ENCODE peak calls at places on chromosomes 3 and 15, in six cellular contexts. One of them, this sample, is unnamed.

GRCh38 chr15:52441846-52442245 is 86.8 kb downstream of the MYO5A start:
- DNase-seq in ovary: no peak
- DNase-seq in stimulated activated CD8-positive, alpha-beta memory T cell treated with anti-CD3 and anti-CD28 coated beads, Interleukin-2, amount 100 ng/mL, for 1 hour: no peak
- DNase-seq in activated T-cell treated with anti-CD3 and anti-CD28 coated beads for 1 hour: no peak
- DNase-seq in DMS153: no peak
- DNase-seq in dermis blood vessel endothelial cell: no peak
- DNase-seq in this sample: no peak

GRCh38 chr3:154430014-154430413 is at the start of gene GPR149:
- DNase-seq in ovary: no peak
- DNase-seq in stimulated activated CD8-positive, alpha-beta memory T cell treated with anti-CD3 and anti-CD28 coated beads, Interleukin-2, amount 100 ng/mL, for 1 hour: no peak
- DNase-seq in activated T-cell treated with anti-CD3 and anti-CD28 coated beads for 1 hour: no peak
- DNase-seq in DMS153: no peak
- DNase-seq in dermis blood vessel endothelial cell: peak
- DNase-seq in this sample: no peak

GRCh38 chr15:85520650-85521049 is 140.2 kb downstream of the AKAP13 start:
- DNase-seq in ovary: no peak
- DNase-seq in stimulated activated CD8-positive, alpha-beta memory T cell treated with anti-CD3 and anti-CD28 coated beads, Interleukin-2, amount 100 ng/mL, for 1 hour: no peak
- DNase-seq in activated T-cell treated with anti-CD3 and anti-CD28 coated beads for 1 hour: no peak
- DNase-seq in DMS153: no peak
- DNase-seq in dermis blood vessel endothelial cell: no peak
- DNase-seq in this sample: no peak

GRCh38 chr3:38327335-38328009 is 19.1 kb upstream of the XYLB start:
- DNase-seq in ovary: no peak
- DNase-seq in stimulated activated CD8-positive, alpha-beta memory T cell treated with anti-CD3 and anti-CD28 coated beads, Interleukin-2, amount 100 ng/mL, for 1 hour: no peak
- DNase-seq in activated T-cell treated with anti-CD3 and anti-CD28 coated beads for 1 hour: no peak
- DNase-seq in DMS153: no peak
- DNase-seq in dermis blood vessel endothelial cell: peak
- DNase-seq in this sample: peak

GRCh38 chr3:173380681-173381080 is 16.9 kb upstream of the NLGN1 start:
- DNase-seq in ovary: no peak
- DNase-seq in stimulated activated CD8-positive, alpha-beta memory T cell treated with anti-CD3 and anti-CD28 coated beads, Interleukin-2, amount 100 ng/mL, for 1 hour: no peak
- DNase-seq in activated T-cell treated with anti-CD3 and anti-CD28 coated beads for 1 hour: no peak
- DNase-seq in DMS153: no peak
- DNase-seq in dermis blood vessel endothelial cell: no peak
- DNase-seq in this sample: no peak

GRCh38 chr15:83685864-83686263 is 31.9 kb downstream of the ADAMTSL3 start:
- DNase-seq in ovary: no peak
- DNase-seq in stimulated activated CD8-positive, alpha-beta memory T cell treated with anti-CD3 and anti-CD28 coated beads, Interleukin-2, amount 100 ng/mL, for 1 hour: no peak
- DNase-seq in activated T-cell treated with anti-CD3 and anti-CD28 coated beads for 1 hour: no peak
- DNase-seq in DMS153: no peak
- DNase-seq in dermis blood vessel endothelial cell: no peak
- DNase-seq in this sample: no peak

GRCh38 chr3:154678271-154678670 is 248.3 kb upstream of the GPR149 start:
- DNase-seq in ovary: no peak
- DNase-seq in stimulated activated CD8-positive, alpha-beta memory T cell treated with anti-CD3 and anti-CD28 coated beads, Interleukin-2, amount 100 ng/mL, for 1 hour: no peak
- DNase-seq in activated T-cell treated with anti-CD3 and anti-CD28 coated beads for 1 hour: no peak
- DNase-seq in DMS153: no peak
- DNase-seq in dermis blood vessel endothelial cell: no peak
- DNase-seq in this sample: no peak

GRCh38 chr3:99410789-99411311 is 227.5 kb upstream of the COL8A1 start:
- DNase-seq in ovary: no peak
- DNase-seq in stimulated activated CD8-positive, alpha-beta memory T cell treated with anti-CD3 and anti-CD28 coated beads, Interleukin-2, amount 100 ng/mL, for 1 hour: no peak
- DNase-seq in activated T-cell treated with anti-CD3 and anti-CD28 coated beads for 1 hour: no peak
- DNase-seq in DMS153: no peak
- DNase-seq in dermis blood vessel endothelial cell: peak
- DNase-seq in this sample: no peak